ENCODE peak calls at places on chromosomes 4 and X, in six cellular contexts. T, G, H, P, Y and X are unnamed samples.
A peak's percentile ranks its signal among the peaks of the same experiment; 100 is the strongest.

GRCh38 chrX:131729295-131729694 is 185.4 kb downstream of the OR13H1 start:
- DNase-seq in T (no peak), G (peak; percentile 91), H (no peak), P (no peak), Y (no peak), X (peak; percentile 90)

GRCh38 chr4:116358633-116359222 is 726.6 kb downstream of the TRAM1L1 start:
- DNase-seq in T (peak; percentile 68), G (no peak), H (peak; percentile 88), P (peak; percentile 5), Y (no peak), X (no peak)

GRCh38 chr4:122668241-122668640 is 47.4 kb upstream of the IL21 start:
- DNase-seq in T (no peak), G (no peak), H (no peak), P (no peak), Y (no peak), X (no peak)

GRCh38 chrX:130419263-130419662 is 17.5 kb downstream of the RBMX2 start:
- DNase-seq in T (no peak), G (no peak), H (no peak), P (no peak), Y (no peak), X (no peak)

GRCh38 chrX:24017674-24018073 is 9.3 kb downstream of the KLHL15 start:
- DNase-seq in T (no peak), G (no peak), H (no peak), P (no peak), Y (no peak), X (no peak)

GRCh38 chr4:5133201-5133600 is 81.9 kb downstream of the STK32B start:
- DNase-seq in T (no peak), G (no peak), H (no peak), P (no peak), Y (no peak), X (no peak)

GRCh38 chr4:186132577-186133277 is 28.2 kb downstream of the FAM149A start:
- DNase-seq in T (no peak), G (no peak), H (peak; percentile 15), P (no peak), Y (no peak), X (no peak)

GRCh38 chr4:57426779-57427395 is 316.7 kb upstream of the IGFBP7 start:
- DNase-seq in T (peak; percentile 52), G (peak; percentile 80), H (peak; percentile 56), P (peak; percentile 16), Y (no peak), X (peak; percentile 13)

GRCh38 chr4:181685461-181685860 is 557.7 kb upstream of the TENM3 start:
- DNase-seq in T (no peak), G (no peak), H (peak; percentile 7), P (no peak), Y (no peak), X (no peak)

GRCh38 chr4:73485596-73485995 is 4.1 kb downstream of the AFM start:
- DNase-seq in T (no peak), G (no peak), H (no peak), P (no peak), Y (no peak), X (no peak)

GRCh38 chrX:15761564-15762191 is 23.6 kb downstream of the CA5B start:
- DNase-seq in T (peak; percentile 2), G (no peak), H (no peak), P (no peak), Y (no peak), X (no peak)

GRCh38 chr4:105061136-105061696 is 85.5 kb upstream of the TET2 start:
- DNase-seq in T (peak; percentile 92), G (no peak), H (peak; percentile 94), P (no peak), Y (no peak), X (no peak)

GRCh38 chrX:76148011-76148665 is 24.7 kb upstream of the PBDC1 start:
- DNase-seq in T (peak; percentile 4), G (no peak), H (no peak), P (no peak), Y (no peak), X (no peak)

GRCh38 chr4:138802499-138802898 is 213.1 kb upstream of the NOCT start:
- DNase-seq in T (no peak), G (no peak), H (no peak), P (no peak), Y (no peak), X (no peak)